ENCODE peak calls at places on chromosomes 1 and 21, in eight cellular contexts. One of them, this sample, is unnamed.

GRCh38 chr1:171803056-171803455 is 21.6 kb downstream of the METTL13 start:
- DNase-seq in left cardiac atrium: no peak
- DNase-seq in ELR: no peak
- DNase-seq in activated gamma-delta T cell treated with anti-CD3 and anti-CD28 coated beads, Interleukin-2, amount 50 U/mL, for 16 hours: no peak
- DNase-seq in testis: no peak
- DNase-seq in endothelial cell: no peak
- DNase-seq in activated T-cell treated with anti-CD3 and anti-CD28 coated beads, Interleukin-2, amount 50 U/mL, for 72 hours: no peak
- DNase-seq in activated CD8-positive, alpha-beta memory T cell treated with anti-CD3 and anti-CD28 coated beads for 24 hours: no peak
- DNase-seq in this sample: no peak

GRCh38 chr1:97919568-97920261 is 1.1 kb downstream of the DPYD start:
- DNase-seq in left cardiac atrium: no peak
- DNase-seq in ELR: peak
- DNase-seq in activated gamma-delta T cell treated with anti-CD3 and anti-CD28 coated beads, Interleukin-2, amount 50 U/mL, for 16 hours: no peak
- DNase-seq in testis: no peak
- DNase-seq in endothelial cell: no peak
- DNase-seq in activated T-cell treated with anti-CD3 and anti-CD28 coated beads, Interleukin-2, amount 50 U/mL, for 72 hours: no peak
- DNase-seq in activated CD8-positive, alpha-beta memory T cell treated with anti-CD3 and anti-CD28 coated beads for 24 hours: no peak
- DNase-seq in this sample: no peak

GRCh38 chr21:41598561-41599511 is 90.9 kb upstream of the TMPRSS2 start:
- DNase-seq in left cardiac atrium: no peak
- DNase-seq in ELR: no peak
- DNase-seq in activated gamma-delta T cell treated with anti-CD3 and anti-CD28 coated beads, Interleukin-2, amount 50 U/mL, for 16 hours: no peak
- DNase-seq in testis: no peak
- DNase-seq in endothelial cell: no peak
- DNase-seq in activated T-cell treated with anti-CD3 and anti-CD28 coated beads, Interleukin-2, amount 50 U/mL, for 72 hours: no peak
- DNase-seq in activated CD8-positive, alpha-beta memory T cell treated with anti-CD3 and anti-CD28 coated beads for 24 hours: no peak
- DNase-seq in this sample: no peak

GRCh38 chr21:27219068-27219467 is 252.2 kb upstream of the ADAMTS5 start:
- DNase-seq in left cardiac atrium: no peak
- DNase-seq in ELR: peak
- DNase-seq in activated gamma-delta T cell treated with anti-CD3 and anti-CD28 coated beads, Interleukin-2, amount 50 U/mL, for 16 hours: no peak
- DNase-seq in testis: no peak
- DNase-seq in endothelial cell: no peak
- DNase-seq in activated T-cell treated with anti-CD3 and anti-CD28 coated beads, Interleukin-2, amount 50 U/mL, for 72 hours: no peak
- DNase-seq in activated CD8-positive, alpha-beta memory T cell treated with anti-CD3 and anti-CD28 coated beads for 24 hours: no peak
- DNase-seq in this sample: no peak

GRCh38 chr1:101929343-101929742 is 67.4 kb downstream of the OLFM3 start:
- DNase-seq in left cardiac atrium: no peak
- DNase-seq in ELR: no peak
- DNase-seq in activated gamma-delta T cell treated with anti-CD3 and anti-CD28 coated beads, Interleukin-2, amount 50 U/mL, for 16 hours: no peak
- DNase-seq in testis: no peak
- DNase-seq in endothelial cell: no peak
- DNase-seq in activated T-cell treated with anti-CD3 and anti-CD28 coated beads, Interleukin-2, amount 50 U/mL, for 72 hours: no peak
- DNase-seq in activated CD8-positive, alpha-beta memory T cell treated with anti-CD3 and anti-CD28 coated beads for 24 hours: no peak
- DNase-seq in this sample: no peak

GRCh38 chr21:35927262-35927661 is 133.1 kb downstream of the SETD4 start:
- DNase-seq in left cardiac atrium: no peak
- DNase-seq in ELR: no peak
- DNase-seq in activated gamma-delta T cell treated with anti-CD3 and anti-CD28 coated beads, Interleukin-2, amount 50 U/mL, for 16 hours: no peak
- DNase-seq in testis: no peak
- DNase-seq in endothelial cell: no peak
- DNase-seq in activated T-cell treated with anti-CD3 and anti-CD28 coated beads, Interleukin-2, amount 50 U/mL, for 72 hours: no peak
- DNase-seq in activated CD8-positive, alpha-beta memory T cell treated with anti-CD3 and anti-CD28 coated beads for 24 hours: no peak
- DNase-seq in this sample: no peak

GRCh38 chr1:44500181-44501021 is 95.3 kb downstream of the RNF220 start:
- DNase-seq in left cardiac atrium: no peak
- DNase-seq in ELR: peak
- DNase-seq in activated gamma-delta T cell treated with anti-CD3 and anti-CD28 coated beads, Interleukin-2, amount 50 U/mL, for 16 hours: no peak
- DNase-seq in testis: no peak
- DNase-seq in endothelial cell: peak
- DNase-seq in activated T-cell treated with anti-CD3 and anti-CD28 coated beads, Interleukin-2, amount 50 U/mL, for 72 hours: no peak
- DNase-seq in activated CD8-positive, alpha-beta memory T cell treated with anti-CD3 and anti-CD28 coated beads for 24 hours: no peak
- DNase-seq in this sample: peak

GRCh38 chr1:24236170-24237045 is 49.3 kb upstream of the IFNLR1 start:
- DNase-seq in left cardiac atrium: no peak
- DNase-seq in ELR: peak
- DNase-seq in activated gamma-delta T cell treated with anti-CD3 and anti-CD28 coated beads, Interleukin-2, amount 50 U/mL, for 16 hours: no peak
- DNase-seq in testis: no peak
- DNase-seq in endothelial cell: no peak
- DNase-seq in activated T-cell treated with anti-CD3 and anti-CD28 coated beads, Interleukin-2, amount 50 U/mL, for 72 hours: peak
- DNase-seq in activated CD8-positive, alpha-beta memory T cell treated with anti-CD3 and anti-CD28 coated beads for 24 hours: peak
- DNase-seq in this sample: peak

GRCh38 chr1:39717809-39718208 is 20.9 kb upstream of the PPIE start:
- DNase-seq in left cardiac atrium: no peak
- DNase-seq in ELR: no peak
- DNase-seq in activated gamma-delta T cell treated with anti-CD3 and anti-CD28 coated beads, Interleukin-2, amount 50 U/mL, for 16 hours: no peak
- DNase-seq in testis: no peak
- DNase-seq in endothelial cell: no peak
- DNase-seq in activated T-cell treated with anti-CD3 and anti-CD28 coated beads, Interleukin-2, amount 50 U/mL, for 72 hours: no peak
- DNase-seq in activated CD8-positive, alpha-beta memory T cell treated with anti-CD3 and anti-CD28 coated beads for 24 hours: peak
- DNase-seq in this sample: no peak

GRCh38 chr21:45537746-45538291 is 4.4 kb downstream of the SLC19A1 start:
- DNase-seq in left cardiac atrium: peak
- DNase-seq in ELR: no peak
- DNase-seq in activated gamma-delta T cell treated with anti-CD3 and anti-CD28 coated beads, Interleukin-2, amount 50 U/mL, for 16 hours: no peak
- DNase-seq in testis: no peak
- DNase-seq in endothelial cell: no peak
- DNase-seq in activated T-cell treated with anti-CD3 and anti-CD28 coated beads, Interleukin-2, amount 50 U/mL, for 72 hours: no peak
- DNase-seq in activated CD8-positive, alpha-beta memory T cell treated with anti-CD3 and anti-CD28 coated beads for 24 hours: peak
- DNase-seq in this sample: no peak

GRCh38 chr1:202505356-202505755 is 156.9 kb downstream of the PPP1R12B start:
- DNase-seq in left cardiac atrium: no peak
- DNase-seq in ELR: peak
- DNase-seq in activated gamma-delta T cell treated with anti-CD3 and anti-CD28 coated beads, Interleukin-2, amount 50 U/mL, for 16 hours: no peak
- DNase-seq in testis: peak
- DNase-seq in endothelial cell: no peak
- DNase-seq in activated T-cell treated with anti-CD3 and anti-CD28 coated beads, Interleukin-2, amount 50 U/mL, for 72 hours: no peak
- DNase-seq in activated CD8-positive, alpha-beta memory T cell treated with anti-CD3 and anti-CD28 coated beads for 24 hours: no peak
- DNase-seq in this sample: peak

GRCh38 chr21:41186763-41187536 is 19.0 kb downstream of the BACE2 start:
- DNase-seq in left cardiac atrium: no peak
- DNase-seq in ELR: no peak
- DNase-seq in activated gamma-delta T cell treated with anti-CD3 and anti-CD28 coated beads, Interleukin-2, amount 50 U/mL, for 16 hours: no peak
- DNase-seq in testis: no peak
- DNase-seq in endothelial cell: no peak
- DNase-seq in activated T-cell treated with anti-CD3 and anti-CD28 coated beads, Interleukin-2, amount 50 U/mL, for 72 hours: no peak
- DNase-seq in activated CD8-positive, alpha-beta memory T cell treated with anti-CD3 and anti-CD28 coated beads for 24 hours: no peak
- DNase-seq in this sample: peak

GRCh38 chr1:3922201-3922725 is 22.2 kb upstream of the C1orf174 start:
- DNase-seq in left cardiac atrium: peak
- DNase-seq in ELR: no peak
- DNase-seq in activated gamma-delta T cell treated with anti-CD3 and anti-CD28 coated beads, Interleukin-2, amount 50 U/mL, for 16 hours: no peak
- DNase-seq in testis: no peak
- DNase-seq in endothelial cell: no peak
- DNase-seq in activated T-cell treated with anti-CD3 and anti-CD28 coated beads, Interleukin-2, amount 50 U/mL, for 72 hours: peak
- DNase-seq in activated CD8-positive, alpha-beta memory T cell treated with anti-CD3 and anti-CD28 coated beads for 24 hours: no peak
- DNase-seq in this sample: no peak

GRCh38 chr1:248748211-248748610 is 7.3 kb downstream of the LYPD8 start:
- DNase-seq in left cardiac atrium: no peak
- DNase-seq in ELR: no peak
- DNase-seq in activated gamma-delta T cell treated with anti-CD3 and anti-CD28 coated beads, Interleukin-2, amount 50 U/mL, for 16 hours: no peak
- DNase-seq in testis: no peak
- DNase-seq in endothelial cell: no peak
- DNase-seq in activated T-cell treated with anti-CD3 and anti-CD28 coated beads, Interleukin-2, amount 50 U/mL, for 72 hours: no peak
- DNase-seq in activated CD8-positive, alpha-beta memory T cell treated with anti-CD3 and anti-CD28 coated beads for 24 hours: no peak
- DNase-seq in this sample: no peak

GRCh38 chr1:118317836-118318614 is 133.0 kb upstream of the SPAG17 start:
- DNase-seq in left cardiac atrium: peak
- DNase-seq in ELR: no peak
- DNase-seq in activated gamma-delta T cell treated with anti-CD3 and anti-CD28 coated beads, Interleukin-2, amount 50 U/mL, for 16 hours: no peak
- DNase-seq in testis: no peak
- DNase-seq in endothelial cell: no peak
- DNase-seq in activated T-cell treated with anti-CD3 and anti-CD28 coated beads, Interleukin-2, amount 50 U/mL, for 72 hours: no peak
- DNase-seq in activated CD8-positive, alpha-beta memory T cell treated with anti-CD3 and anti-CD28 coated beads for 24 hours: no peak
- DNase-seq in this sample: peak

GRCh38 chr1:108130812-108131211 is 69.3 kb downstream of the SLC25A24 start:
- DNase-seq in left cardiac atrium: no peak
- DNase-seq in ELR: no peak
- DNase-seq in activated gamma-delta T cell treated with anti-CD3 and anti-CD28 coated beads, Interleukin-2, amount 50 U/mL, for 16 hours: no peak
- DNase-seq in testis: no peak
- DNase-seq in endothelial cell: no peak
- DNase-seq in activated T-cell treated with anti-CD3 and anti-CD28 coated beads, Interleukin-2, amount 50 U/mL, for 72 hours: no peak
- DNase-seq in activated CD8-positive, alpha-beta memory T cell treated with anti-CD3 and anti-CD28 coated beads for 24 hours: no peak
- DNase-seq in this sample: no peak

GRCh38 chr1:19495000-19495656 is 9.8 kb upstream of the CAPZB start:
- DNase-seq in left cardiac atrium: no peak
- DNase-seq in ELR: no peak
- DNase-seq in activated gamma-delta T cell treated with anti-CD3 and anti-CD28 coated beads, Interleukin-2, amount 50 U/mL, for 16 hours: no peak
- DNase-seq in testis: no peak
- DNase-seq in endothelial cell: no peak
- DNase-seq in activated T-cell treated with anti-CD3 and anti-CD28 coated beads, Interleukin-2, amount 50 U/mL, for 72 hours: no peak
- DNase-seq in activated CD8-positive, alpha-beta memory T cell treated with anti-CD3 and anti-CD28 coated beads for 24 hours: no peak
- DNase-seq in this sample: no peak

GRCh38 chr1:172359531-172359991 is 60.9 kb upstream of the C1orf105 start:
- DNase-seq in left cardiac atrium: no peak
- DNase-seq in ELR: peak
- DNase-seq in activated gamma-delta T cell treated with anti-CD3 and anti-CD28 coated beads, Interleukin-2, amount 50 U/mL, for 16 hours: no peak
- DNase-seq in testis: no peak
- DNase-seq in endothelial cell: no peak
- DNase-seq in activated T-cell treated with anti-CD3 and anti-CD28 coated beads, Interleukin-2, amount 50 U/mL, for 72 hours: no peak
- DNase-seq in activated CD8-positive, alpha-beta memory T cell treated with anti-CD3 and anti-CD28 coated beads for 24 hours: no peak
- DNase-seq in this sample: no peak

GRCh38 chr1:222455188-222455879 is 92.6 kb downstream of the HHIPL2 start:
- DNase-seq in left cardiac atrium: peak
- DNase-seq in ELR: peak
- DNase-seq in activated gamma-delta T cell treated with anti-CD3 and anti-CD28 coated beads, Interleukin-2, amount 50 U/mL, for 16 hours: peak
- DNase-seq in testis: peak
- DNase-seq in endothelial cell: peak
- DNase-seq in activated T-cell treated with anti-CD3 and anti-CD28 coated beads, Interleukin-2, amount 50 U/mL, for 72 hours: peak
- DNase-seq in activated CD8-positive, alpha-beta memory T cell treated with anti-CD3 and anti-CD28 coated beads for 24 hours: peak
- DNase-seq in this sample: peak

GRCh38 chr1:246214708-246215504 is 292.2 kb downstream of the SMYD3 start:
- DNase-seq in left cardiac atrium: no peak
- DNase-seq in ELR: peak
- DNase-seq in activated gamma-delta T cell treated with anti-CD3 and anti-CD28 coated beads, Interleukin-2, amount 50 U/mL, for 16 hours: no peak
- DNase-seq in testis: no peak
- DNase-seq in endothelial cell: no peak
- DNase-seq in activated T-cell treated with anti-CD3 and anti-CD28 coated beads, Interleukin-2, amount 50 U/mL, for 72 hours: no peak
- DNase-seq in activated CD8-positive, alpha-beta memory T cell treated with anti-CD3 and anti-CD28 coated beads for 24 hours: no peak
- DNase-seq in this sample: no peak

GRCh38 chr1:56025942-56026341 is 553.4 kb downstream of the PLPP3 start:
- DNase-seq in left cardiac atrium: no peak
- DNase-seq in ELR: peak
- DNase-seq in activated gamma-delta T cell treated with anti-CD3 and anti-CD28 coated beads, Interleukin-2, amount 50 U/mL, for 16 hours: no peak
- DNase-seq in testis: no peak
- DNase-seq in endothelial cell: no peak
- DNase-seq in activated T-cell treated with anti-CD3 and anti-CD28 coated beads, Interleukin-2, amount 50 U/mL, for 72 hours: no peak
- DNase-seq in activated CD8-positive, alpha-beta memory T cell treated with anti-CD3 and anti-CD28 coated beads for 24 hours: no peak
- DNase-seq in this sample: no peak

GRCh38 chr1:24344090-24344742 is 25.1 kb downstream of the GRHL3 start:
- DNase-seq in left cardiac atrium: no peak
- DNase-seq in ELR: no peak
- DNase-seq in activated gamma-delta T cell treated with anti-CD3 and anti-CD28 coated beads, Interleukin-2, amount 50 U/mL, for 16 hours: no peak
- DNase-seq in testis: no peak
- DNase-seq in endothelial cell: no peak
- DNase-seq in activated T-cell treated with anti-CD3 and anti-CD28 coated beads, Interleukin-2, amount 50 U/mL, for 72 hours: no peak
- DNase-seq in activated CD8-positive, alpha-beta memory T cell treated with anti-CD3 and anti-CD28 coated beads for 24 hours: no peak
- DNase-seq in this sample: no peak

GRCh38 chr1:111598534-111598933 is 21.1 kb upstream of the RAP1A start:
- DNase-seq in left cardiac atrium: no peak
- DNase-seq in ELR: no peak
- DNase-seq in activated gamma-delta T cell treated with anti-CD3 and anti-CD28 coated beads, Interleukin-2, amount 50 U/mL, for 16 hours: no peak
- DNase-seq in testis: no peak
- DNase-seq in endothelial cell: no peak
- DNase-seq in activated T-cell treated with anti-CD3 and anti-CD28 coated beads, Interleukin-2, amount 50 U/mL, for 72 hours: peak
- DNase-seq in activated CD8-positive, alpha-beta memory T cell treated with anti-CD3 and anti-CD28 coated beads for 24 hours: no peak
- DNase-seq in this sample: no peak

GRCh38 chr1:10682449-10683365 is 113.7 kb downstream of the CASZ1 start:
- DNase-seq in left cardiac atrium: no peak
- DNase-seq in ELR: no peak
- DNase-seq in activated gamma-delta T cell treated with anti-CD3 and anti-CD28 coated beads, Interleukin-2, amount 50 U/mL, for 16 hours: no peak
- DNase-seq in testis: no peak
- DNase-seq in endothelial cell: no peak
- DNase-seq in activated T-cell treated with anti-CD3 and anti-CD28 coated beads, Interleukin-2, amount 50 U/mL, for 72 hours: no peak
- DNase-seq in activated CD8-positive, alpha-beta memory T cell treated with anti-CD3 and anti-CD28 coated beads for 24 hours: no peak
- DNase-seq in this sample: peak

GRCh38 chr1:169941982-169942830 is 48.5 kb upstream of the SCYL3 start:
- DNase-seq in left cardiac atrium: no peak
- DNase-seq in ELR: no peak
- DNase-seq in activated gamma-delta T cell treated with anti-CD3 and anti-CD28 coated beads, Interleukin-2, amount 50 U/mL, for 16 hours: no peak
- DNase-seq in testis: peak
- DNase-seq in endothelial cell: no peak
- DNase-seq in activated T-cell treated with anti-CD3 and anti-CD28 coated beads, Interleukin-2, amount 50 U/mL, for 72 hours: no peak
- DNase-seq in activated CD8-positive, alpha-beta memory T cell treated with anti-CD3 and anti-CD28 coated beads for 24 hours: no peak
- DNase-seq in this sample: no peak

GRCh38 chr1:176866011-176866410 is 298.5 kb downstream of the ASTN1 start:
- DNase-seq in left cardiac atrium: no peak
- DNase-seq in ELR: peak
- DNase-seq in activated gamma-delta T cell treated with anti-CD3 and anti-CD28 coated beads, Interleukin-2, amount 50 U/mL, for 16 hours: no peak
- DNase-seq in testis: no peak
- DNase-seq in endothelial cell: no peak
- DNase-seq in activated T-cell treated with anti-CD3 and anti-CD28 coated beads, Interleukin-2, amount 50 U/mL, for 72 hours: no peak
- DNase-seq in activated CD8-positive, alpha-beta memory T cell treated with anti-CD3 and anti-CD28 coated beads for 24 hours: no peak
- DNase-seq in this sample: peak

GRCh38 chr21:42151148-42152074 is 67.5 kb upstream of the ABCG1 start:
- DNase-seq in left cardiac atrium: no peak
- DNase-seq in ELR: no peak
- DNase-seq in activated gamma-delta T cell treated with anti-CD3 and anti-CD28 coated beads, Interleukin-2, amount 50 U/mL, for 16 hours: no peak
- DNase-seq in testis: no peak
- DNase-seq in endothelial cell: no peak
- DNase-seq in activated T-cell treated with anti-CD3 and anti-CD28 coated beads, Interleukin-2, amount 50 U/mL, for 72 hours: no peak
- DNase-seq in activated CD8-positive, alpha-beta memory T cell treated with anti-CD3 and anti-CD28 coated beads for 24 hours: peak
- DNase-seq in this sample: no peak

GRCh38 chr1:235545294-235545930 is 41.2 kb upstream of the B3GALNT2 start:
- DNase-seq in left cardiac atrium: no peak
- DNase-seq in ELR: no peak
- DNase-seq in activated gamma-delta T cell treated with anti-CD3 and anti-CD28 coated beads, Interleukin-2, amount 50 U/mL, for 16 hours: no peak
- DNase-seq in testis: no peak
- DNase-seq in endothelial cell: no peak
- DNase-seq in activated T-cell treated with anti-CD3 and anti-CD28 coated beads, Interleukin-2, amount 50 U/mL, for 72 hours: no peak
- DNase-seq in activated CD8-positive, alpha-beta memory T cell treated with anti-CD3 and anti-CD28 coated beads for 24 hours: no peak
- DNase-seq in this sample: no peak

GRCh38 chr1:147627435-147628110 is 42.8 kb downstream of the ACP6 start:
- DNase-seq in left cardiac atrium: peak
- DNase-seq in ELR: peak
- DNase-seq in activated gamma-delta T cell treated with anti-CD3 and anti-CD28 coated beads, Interleukin-2, amount 50 U/mL, for 16 hours: peak
- DNase-seq in testis: peak
- DNase-seq in endothelial cell: peak
- DNase-seq in activated T-cell treated with anti-CD3 and anti-CD28 coated beads, Interleukin-2, amount 50 U/mL, for 72 hours: peak
- DNase-seq in activated CD8-positive, alpha-beta memory T cell treated with anti-CD3 and anti-CD28 coated beads for 24 hours: peak
- DNase-seq in this sample: peak

GRCh38 chr1:202656951-202657646 is 53.2 kb downstream of the SYT2 start:
- DNase-seq in left cardiac atrium: no peak
- DNase-seq in ELR: peak
- DNase-seq in activated gamma-delta T cell treated with anti-CD3 and anti-CD28 coated beads, Interleukin-2, amount 50 U/mL, for 16 hours: no peak
- DNase-seq in testis: no peak
- DNase-seq in endothelial cell: peak
- DNase-seq in activated T-cell treated with anti-CD3 and anti-CD28 coated beads, Interleukin-2, amount 50 U/mL, for 72 hours: no peak
- DNase-seq in activated CD8-positive, alpha-beta memory T cell treated with anti-CD3 and anti-CD28 coated beads for 24 hours: no peak
- DNase-seq in this sample: peak

GRCh38 chr1:210730023-210730422 is 401.3 kb downstream of the HHAT start:
- DNase-seq in left cardiac atrium: no peak
- DNase-seq in ELR: no peak
- DNase-seq in activated gamma-delta T cell treated with anti-CD3 and anti-CD28 coated beads, Interleukin-2, amount 50 U/mL, for 16 hours: no peak
- DNase-seq in testis: no peak
- DNase-seq in endothelial cell: no peak
- DNase-seq in activated T-cell treated with anti-CD3 and anti-CD28 coated beads, Interleukin-2, amount 50 U/mL, for 72 hours: no peak
- DNase-seq in activated CD8-positive, alpha-beta memory T cell treated with anti-CD3 and anti-CD28 coated beads for 24 hours: no peak
- DNase-seq in this sample: no peak

GRCh38 chr1:55204997-55205396 is 10.2 kb downstream of the USP24 start:
- DNase-seq in left cardiac atrium: no peak
- DNase-seq in ELR: peak
- DNase-seq in activated gamma-delta T cell treated with anti-CD3 and anti-CD28 coated beads, Interleukin-2, amount 50 U/mL, for 16 hours: no peak
- DNase-seq in testis: no peak
- DNase-seq in endothelial cell: no peak
- DNase-seq in activated T-cell treated with anti-CD3 and anti-CD28 coated beads, Interleukin-2, amount 50 U/mL, for 72 hours: peak
- DNase-seq in activated CD8-positive, alpha-beta memory T cell treated with anti-CD3 and anti-CD28 coated beads for 24 hours: no peak
- DNase-seq in this sample: no peak

GRCh38 chr1:61604684-61605083 is 120.3 kb downstream of the TM2D1 start:
- DNase-seq in left cardiac atrium: no peak
- DNase-seq in ELR: no peak
- DNase-seq in activated gamma-delta T cell treated with anti-CD3 and anti-CD28 coated beads, Interleukin-2, amount 50 U/mL, for 16 hours: no peak
- DNase-seq in testis: no peak
- DNase-seq in endothelial cell: no peak
- DNase-seq in activated T-cell treated with anti-CD3 and anti-CD28 coated beads, Interleukin-2, amount 50 U/mL, for 72 hours: no peak
- DNase-seq in activated CD8-positive, alpha-beta memory T cell treated with anti-CD3 and anti-CD28 coated beads for 24 hours: no peak
- DNase-seq in this sample: no peak

This sample was measured in mesendoderm.